ENCODE peak calls at places on chromosomes 6 and 20, in five cellular contexts. One of them, this sample, is unnamed.

GRCh38 chr6:158471339-158471738 is 88.6 kb upstream of the TMEM181 start:
- DNase-seq in HCT116: no peak
- DNase-seq in breast epithelium: no peak
- DNase-seq in K562: no peak
- DNase-seq in upper lobe of left lung: no peak
- DNase-seq in this sample: no peak

GRCh38 chr6:55069132-55069781 is 105.1 kb upstream of the HCRTR2 start:
- DNase-seq in HCT116: peak
- DNase-seq in breast epithelium: no peak
- DNase-seq in K562: no peak
- DNase-seq in upper lobe of left lung: no peak
- DNase-seq in this sample: no peak

GRCh38 chr20:19212524-19213502 is at the start of gene SLC24A3:
- DNase-seq in HCT116: no peak
- DNase-seq in breast epithelium: peak
- DNase-seq in K562: no peak
- DNase-seq in upper lobe of left lung: peak
- DNase-seq in this sample: no peak

GRCh38 chr6:25017932-25018581 is 82.3 kb upstream of the RIPOR2 start:
- DNase-seq in HCT116: peak
- DNase-seq in breast epithelium: no peak
- DNase-seq in K562: peak
- DNase-seq in upper lobe of left lung: peak
- DNase-seq in this sample: no peak

GRCh38 chr6:163944897-163945296 is 530.4 kb downstream of the QKI start:
- DNase-seq in HCT116: no peak
- DNase-seq in breast epithelium: no peak
- DNase-seq in K562: no peak
- DNase-seq in upper lobe of left lung: no peak
- DNase-seq in this sample: no peak

GRCh38 chr6:72659754-72660153 is 37.9 kb downstream of the KCNQ5 start:
- DNase-seq in HCT116: no peak
- DNase-seq in breast epithelium: no peak
- DNase-seq in K562: no peak
- DNase-seq in upper lobe of left lung: no peak
- DNase-seq in this sample: no peak

GRCh38 chr6:66048684-66049474 is 341.9 kb upstream of the EYS start:
- DNase-seq in HCT116: no peak
- DNase-seq in breast epithelium: no peak
- DNase-seq in K562: no peak
- DNase-seq in upper lobe of left lung: no peak
- DNase-seq in this sample: no peak

GRCh38 chr6:125144822-125145221 is 8.8 kb upstream of the TPD52L1 start:
- DNase-seq in HCT116: no peak
- DNase-seq in breast epithelium: no peak
- DNase-seq in K562: no peak
- DNase-seq in upper lobe of left lung: no peak
- DNase-seq in this sample: no peak

GRCh38 chr6:42714098-42714761 is 8.2 kb downstream of the PRPH2 start:
- DNase-seq in HCT116: no peak
- DNase-seq in breast epithelium: no peak
- DNase-seq in K562: no peak
- DNase-seq in upper lobe of left lung: no peak
- DNase-seq in this sample: no peak

GRCh38 chr6:86936834-86937218 is 502 bp upstream of the HTR1E start:
- DNase-seq in HCT116: no peak
- DNase-seq in breast epithelium: no peak
- DNase-seq in K562: no peak
- DNase-seq in upper lobe of left lung: no peak
- DNase-seq in this sample: no peak

GRCh38 chr20:35909176-35909575 is 45.1 kb downstream of the SCAND1 start:
- DNase-seq in HCT116: no peak
- DNase-seq in breast epithelium: no peak
- DNase-seq in K562: no peak
- DNase-seq in upper lobe of left lung: no peak
- DNase-seq in this sample: no peak

GRCh38 chr6:158634695-158635426 is 9.7 kb downstream of the DYNLT1 start:
- DNase-seq in HCT116: no peak
- DNase-seq in breast epithelium: no peak
- DNase-seq in K562: no peak
- DNase-seq in upper lobe of left lung: no peak
- DNase-seq in this sample: peak

GRCh38 chr6:15351631-15352030 is 105.8 kb downstream of the JARID2 start:
- DNase-seq in HCT116: no peak
- DNase-seq in breast epithelium: no peak
- DNase-seq in K562: no peak
- DNase-seq in upper lobe of left lung: peak
- DNase-seq in this sample: no peak

GRCh38 chr6:50113114-50113857 is 63.6 kb upstream of the DEFB112 start:
- DNase-seq in HCT116: no peak
- DNase-seq in breast epithelium: no peak
- DNase-seq in K562: no peak
- DNase-seq in upper lobe of left lung: no peak
- DNase-seq in this sample: no peak

GRCh38 chr6:219019-219570 is 73.2 kb upstream of the DUSP22 start:
- DNase-seq in HCT116: no peak
- DNase-seq in breast epithelium: no peak
- DNase-seq in K562: no peak
- DNase-seq in upper lobe of left lung: no peak
- DNase-seq in this sample: no peak

GRCh38 chr6:7052441-7052936 is 55.3 kb upstream of the RREB1 start:
- DNase-seq in HCT116: no peak
- DNase-seq in breast epithelium: no peak
- DNase-seq in K562: no peak
- DNase-seq in upper lobe of left lung: peak
- DNase-seq in this sample: no peak

GRCh38 chr20:962683-963082 is 39.4 kb downstream of the RSPO4 start:
- DNase-seq in HCT116: no peak
- DNase-seq in breast epithelium: no peak
- DNase-seq in K562: no peak
- DNase-seq in upper lobe of left lung: no peak
- DNase-seq in this sample: no peak

GRCh38 chr20:53539516-53539915 is 54.1 kb downstream of the ZNF217 start:
- DNase-seq in HCT116: no peak
- DNase-seq in breast epithelium: no peak
- DNase-seq in K562: no peak
- DNase-seq in upper lobe of left lung: no peak
- DNase-seq in this sample: no peak

GRCh38 chr20:32636278-32636677 is 37.5 kb downstream of the C20orf203 start:
- DNase-seq in HCT116: no peak
- DNase-seq in breast epithelium: no peak
- DNase-seq in K562: no peak
- DNase-seq in upper lobe of left lung: no peak
- DNase-seq in this sample: no peak

GRCh38 chr6:166343157-166343502 is 785 bp upstream of the SFT2D1 start:
- DNase-seq in HCT116: no peak
- DNase-seq in breast epithelium: no peak
- DNase-seq in K562: no peak
- DNase-seq in upper lobe of left lung: no peak
- DNase-seq in this sample: no peak

GRCh38 chr20:53175135-53175780 is 203.1 kb downstream of the TSHZ2 start:
- DNase-seq in HCT116: no peak
- DNase-seq in breast epithelium: no peak
- DNase-seq in K562: peak
- DNase-seq in upper lobe of left lung: no peak
- DNase-seq in this sample: peak

GRCh38 chr20:26218301-26218700 is 521.6 kb upstream of the ZNF337 start:
- DNase-seq in HCT116: no peak
- DNase-seq in breast epithelium: no peak
- DNase-seq in K562: no peak
- DNase-seq in upper lobe of left lung: no peak
- DNase-seq in this sample: no peak

GRCh38 chr6:102398788-102399390 is 1005.4 kb downstream of the GRIK2 start:
- DNase-seq in HCT116: no peak
- DNase-seq in breast epithelium: no peak
- DNase-seq in K562: no peak
- DNase-seq in upper lobe of left lung: no peak
- DNase-seq in this sample: no peak

GRCh38 chr20:152131-152530 is 5.1 kb upstream of the DEFB127 start:
- DNase-seq in HCT116: no peak
- DNase-seq in breast epithelium: no peak
- DNase-seq in K562: no peak
- DNase-seq in upper lobe of left lung: no peak
- DNase-seq in this sample: no peak

GRCh38 chr20:62362590-62362940 is 4.5 kb downstream of the LAMA5 start:
- DNase-seq in HCT116: no peak
- DNase-seq in breast epithelium: no peak
- DNase-seq in K562: no peak
- DNase-seq in upper lobe of left lung: no peak
- DNase-seq in this sample: no peak

GRCh38 chr6:162753775-162754174 is 26.0 kb downstream of the PACRG start:
- DNase-seq in HCT116: no peak
- DNase-seq in breast epithelium: no peak
- DNase-seq in K562: no peak
- DNase-seq in upper lobe of left lung: no peak
- DNase-seq in this sample: no peak

GRCh38 chr20:54681869-54682268 is 206.5 kb downstream of the DOK5 start:
- DNase-seq in HCT116: no peak
- DNase-seq in breast epithelium: no peak
- DNase-seq in K562: no peak
- DNase-seq in upper lobe of left lung: no peak
- DNase-seq in this sample: no peak

GRCh38 chr6:12291083-12291784 is 1.1 kb downstream of the EDN1 start:
- DNase-seq in HCT116: no peak
- DNase-seq in breast epithelium: no peak
- DNase-seq in K562: no peak
- DNase-seq in upper lobe of left lung: no peak
- DNase-seq in this sample: no peak

GRCh38 chr20:602357-602970 is 7.6 kb downstream of the TCF15 start:
- DNase-seq in HCT116: no peak
- DNase-seq in breast epithelium: no peak
- DNase-seq in K562: no peak
- DNase-seq in upper lobe of left lung: no peak
- DNase-seq in this sample: no peak

DNA sequence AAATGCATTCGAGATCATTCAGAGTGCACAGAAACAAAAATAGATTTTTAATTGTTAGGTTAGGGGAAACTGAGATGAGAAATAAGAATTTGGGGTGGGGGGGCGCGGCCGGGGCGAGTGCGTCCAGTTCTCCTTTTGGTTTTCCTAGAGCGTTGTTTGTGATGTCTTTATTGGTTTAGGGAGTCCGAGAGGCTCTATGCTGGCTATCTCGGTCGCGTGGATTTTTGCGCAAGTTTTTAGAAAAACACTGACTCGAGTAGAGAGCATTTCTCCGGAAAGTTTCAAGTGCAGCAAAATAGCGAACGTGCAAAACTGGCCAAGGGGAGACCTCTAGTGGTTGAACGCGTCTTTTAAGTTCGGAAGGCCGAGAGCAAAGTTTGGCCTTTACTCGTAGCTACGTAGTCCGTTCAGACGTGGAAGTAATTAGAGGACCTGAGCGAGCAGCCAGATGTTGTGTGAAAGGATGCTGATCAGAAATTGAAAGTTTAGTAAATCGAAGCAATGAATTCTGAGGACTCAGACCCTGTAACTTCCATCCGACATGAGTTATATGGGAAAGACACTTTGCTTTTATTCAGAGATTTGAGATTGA is 2.6 kb downstream of the L3MBTL3 start:
- DNase-seq in HCT116: peak
- DNase-seq in breast epithelium: peak
- DNase-seq in K562: peak
- DNase-seq in upper lobe of left lung: peak
- DNase-seq in this sample: peak
- TF ChIP-seq CTCF in HCT116: peak
- TF ChIP-seq CTCF in breast epithelium: peak
- TF ChIP-seq CTCF in K562: peak
- TF ChIP-seq CTCF in upper lobe of left lung: peak
- TF ChIP-seq CTCF in this sample: peak

GRCh38 chr6:103872683-103873082 is 987.0 kb downstream of the HACE1 start:
- DNase-seq in HCT116: no peak
- DNase-seq in breast epithelium: no peak
- DNase-seq in K562: no peak
- DNase-seq in upper lobe of left lung: no peak
- DNase-seq in this sample: no peak

GRCh38 chr6:103872219-103872618 is 987.5 kb downstream of the HACE1 start:
- DNase-seq in HCT116: no peak
- DNase-seq in breast epithelium: no peak
- DNase-seq in K562: no peak
- DNase-seq in upper lobe of left lung: no peak
- DNase-seq in this sample: no peak

GRCh38 chr6:103870970-103871369 is 988.7 kb downstream of the HACE1 start:
- DNase-seq in HCT116: no peak
- DNase-seq in breast epithelium: no peak
- DNase-seq in K562: no peak
- DNase-seq in upper lobe of left lung: no peak
- DNase-seq in this sample: no peak

GRCh38 chr6:103875221-103875620 is 984.5 kb downstream of the HACE1 start:
- DNase-seq in HCT116: no peak
- DNase-seq in breast epithelium: no peak
- DNase-seq in K562: no peak
- DNase-seq in upper lobe of left lung: no peak
- DNase-seq in this sample: no peak

DNA sequence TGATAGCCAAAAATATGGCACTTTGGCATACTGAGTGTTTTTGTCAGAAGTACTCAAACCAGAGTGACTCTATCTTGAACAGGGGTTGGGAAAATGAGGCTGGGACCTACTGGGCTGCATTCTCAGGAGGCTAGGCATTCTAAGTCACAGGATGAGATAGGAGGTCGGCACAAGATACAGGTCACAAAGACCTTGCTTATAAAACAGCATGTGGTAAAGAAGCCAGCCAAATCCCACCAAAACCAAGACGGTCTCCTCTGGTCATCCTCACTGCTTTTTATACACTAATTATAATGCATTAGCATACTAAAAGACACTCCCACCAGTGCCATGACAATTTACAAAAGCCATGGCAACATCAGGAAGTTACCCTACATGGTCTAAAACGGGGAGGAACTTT is 985.1 kb downstream of the HACE1 start:
- DNase-seq in HCT116: no peak
- DNase-seq in breast epithelium: no peak
- DNase-seq in K562: no peak
- DNase-seq in upper lobe of left lung: no peak
- DNase-seq in this sample: no peak
- TF ChIP-seq POLR2A in HCT116: no peak
- TF ChIP-seq POLR2A in breast epithelium: no peak
- TF ChIP-seq POLR2A in K562: no peak
- TF ChIP-seq POLR2A in upper lobe of left lung: no peak
- TF ChIP-seq POLR2A in this sample: no peak

GRCh38 chr6:10837009-10837691 is 1.2 kb downstream of the MAK start:
- DNase-seq in HCT116: no peak
- DNase-seq in breast epithelium: no peak
- DNase-seq in K562: peak
- DNase-seq in upper lobe of left lung: peak
- DNase-seq in this sample: no peak
- TF ChIP-seq POLR2AphosphoS5 in HCT116: no peak
- TF ChIP-seq POLR2AphosphoS5 in breast epithelium: no peak
- TF ChIP-seq POLR2AphosphoS5 in K562: no peak
- TF ChIP-seq POLR2AphosphoS5 in upper lobe of left lung: no peak
- TF ChIP-seq POLR2AphosphoS5 in this sample: no peak

DNA sequence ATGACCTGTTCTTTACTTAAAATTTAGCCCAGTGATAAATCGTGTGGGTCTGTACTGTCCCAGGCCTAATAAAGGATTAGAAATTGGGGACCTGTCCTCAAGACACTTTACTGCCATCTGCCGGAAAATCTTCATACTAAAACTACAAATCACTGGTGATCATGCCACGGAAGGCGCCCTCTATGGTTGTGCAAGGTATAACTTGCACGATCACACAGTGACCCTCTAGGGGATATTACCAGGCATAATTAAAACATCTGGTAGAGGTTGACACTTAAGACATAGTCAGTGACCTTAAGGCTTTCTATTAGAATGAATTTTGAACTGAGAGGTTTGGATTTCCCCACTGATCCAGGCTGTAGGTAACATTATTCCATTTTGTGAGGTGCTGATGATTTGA is 172.6 kb downstream of the BMP2 start:
- DNase-seq in HCT116: no peak
- DNase-seq in breast epithelium: no peak
- DNase-seq in K562: no peak
- DNase-seq in upper lobe of left lung: no peak
- DNase-seq in this sample: no peak
- TF ChIP-seq CTCF in HCT116: peak
- TF ChIP-seq CTCF in breast epithelium: no peak
- TF ChIP-seq CTCF in K562: peak
- TF ChIP-seq CTCF in upper lobe of left lung: no peak
- TF ChIP-seq CTCF in this sample: no peak

This sample was measured in vagina.